ENCODE peak calls at places on chromosomes 5 and 9, in nine cellular contexts. I is endodermal cell, J is aorta, Q is fibroblast of the aortic adventitia, E is cardiac fibroblast, U is tibial nerve, P is suprapubic skin, M is lower leg skin, T is MM.1S. N is an unnamed sample.

GRCh38 chr9:76371901-76372300 is 22.3 kb downstream of the RFK start:
- DNase-seq in U (no peak), P (no peak), Q (peak; percentile 88), J (no peak), E (peak; percentile 62), T (no peak), I (no peak), M (no peak), N (no peak)

GRCh38 chr5:135425641-135426040 is 21.5 kb downstream of the DCANP1 start:
- DNase-seq in M (no peak), T (no peak), E (no peak), P (no peak), U (no peak), J (no peak), Q (no peak), I (no peak), N (no peak)

GRCh38 chr5:6712582-6713273 is 504 bp upstream of the TENT4A start:
- DNase-seq in E (peak; percentile 99), I (peak; percentile 98), Q (peak; percentile 96), M (peak; percentile 96), T (peak; percentile 96), J (peak; percentile 99), U (peak; percentile 91), P (peak; percentile 98), N (peak; percentile 98)

GRCh38 chr5:170538096-170538465 is 34.3 kb downstream of the KCNIP1 start:
- DNase-seq in E (no peak), T (no peak), Q (no peak), M (no peak), P (peak; percentile 11), I (peak; percentile 22), J (no peak), U (no peak), N (no peak)

GRCh38 chr5:151196556-151197290 is 27.2 kb downstream of the CCDC69 start:
- DNase-seq in I (no peak), Q (no peak), M (no peak), E (no peak), P (no peak), J (no peak), T (peak; percentile 81), U (no peak), N (no peak)

GRCh38 chr9:34374905-34375552 is 1.7 kb downstream of the MYORG start:
- DNase-seq in T (no peak), M (no peak), Q (no peak), J (no peak), I (peak; percentile 89), E (no peak), P (no peak), U (no peak), N (no peak)

GRCh38 chr5:95967236-95967635 is 5.6 kb upstream of the ELL2 start:
- DNase-seq in M (no peak), T (no peak), E (no peak), J (no peak), Q (no peak), I (no peak), U (no peak), P (no peak), N (no peak)

GRCh38 chr5:171672556-171672955 is 113.1 kb upstream of the SMIM23 start:
- DNase-seq in P (no peak), U (no peak), Q (no peak), E (no peak), M (no peak), J (no peak), T (no peak), I (peak; percentile 25), N (no peak)

GRCh38 chr9:13279284-13280162 is at the start of gene MPDZ:
- DNase-seq in P (peak; percentile 75), J (peak; percentile 89), Q (peak; percentile 66), E (peak; percentile 82), I (peak; percentile 88), U (peak; percentile 15), M (peak; percentile 17), T (no peak), N (peak; percentile 53)

GRCh38 chr9:104970588-104970987 is 42.6 kb upstream of the ABCA1 start:
- DNase-seq in P (no peak), Q (peak; percentile 58), I (no peak), U (no peak), M (peak; percentile 49), J (no peak), T (no peak), E (peak; percentile 70), N (no peak)

GRCh38 chr9:32395483-32396216 is 11.2 kb downstream of the ACO1 start:
- DNase-seq in Q (peak; percentile 96), T (no peak), U (peak; percentile 51), M (peak; percentile 33), I (no peak), P (peak; percentile 69), J (peak; percentile 75), E (peak; percentile 94), N (no peak)

GRCh38 chr5:59157001-59157527 is 574.2 kb downstream of the RAB3C start:
- DNase-seq in U (no peak), J (no peak), E (no peak), P (no peak), I (no peak), M (no peak), Q (no peak), T (no peak), N (no peak)

GRCh38 chr5:75054110-75054930 is 2.0 kb upstream of the GCNT4 start:
- DNase-seq in I (peak; percentile 92), U (no peak), M (peak; percentile 30), J (peak; percentile 78), E (peak; percentile 64), P (no peak), Q (no peak), T (no peak), N (peak; percentile 79)

GRCh38 chr9:87739546-87739945 is 13.6 kb downstream of the CTSL start:
- DNase-seq in E (no peak), M (no peak), P (no peak), I (no peak), T (no peak), U (no peak), J (no peak), Q (no peak), N (no peak)

GRCh38 chr5:111697881-111698757 is 58.9 kb downstream of the NREP start:
- DNase-seq in Q (peak; percentile 63), E (peak; percentile 35), I (peak; percentile 85), T (no peak), M (no peak), P (no peak), U (no peak), J (no peak), N (no peak)

DNA sequence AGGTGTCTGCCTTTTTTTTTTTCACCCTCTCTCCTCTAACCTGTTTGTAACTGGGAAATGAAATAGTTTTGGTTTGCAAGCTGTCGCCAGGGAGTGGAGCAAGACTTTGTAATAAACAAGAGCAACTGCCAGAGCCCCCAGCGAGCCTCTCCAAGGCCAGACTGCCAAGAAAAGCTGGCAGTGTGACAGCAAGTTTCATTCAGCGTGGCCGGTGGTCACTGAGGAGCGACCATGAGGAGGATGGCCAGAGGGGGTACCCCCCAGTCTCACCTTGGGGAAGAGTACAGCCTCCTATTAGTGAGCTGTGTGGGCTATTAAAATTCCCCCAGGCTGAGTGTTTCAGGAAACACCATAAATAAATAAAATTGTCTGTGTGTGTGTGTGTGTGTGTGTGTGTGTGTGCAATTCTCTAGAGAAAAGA is 49.9 kb downstream of the ZFAND5 start:
- DNase-seq in I (peak; percentile 60), P (peak; percentile 77), M (peak; percentile 54), U (peak; percentile 35), E (peak; percentile 85), T (no peak), Q (peak; percentile 82), J (peak; percentile 79), N (no peak)
- H3K4me3 ChIP-seq in I (peak overlapping the region; percentile 4), P (peak overlapping the region; percentile 19), M (no peak overlapping the region), U (no peak overlapping the region), E (no peak overlapping the region), T (no peak overlapping the region), Q (no peak overlapping the region), J (no peak overlapping the region), N (no peak overlapping the region)

GRCh38 chr5:149143470-149143869 is 2.2 kb downstream of the ABLIM3 start:
- DNase-seq in T (no peak), J (no peak), U (no peak), Q (peak; percentile 96), E (peak; percentile 96), P (no peak), I (no peak), M (no peak), N (no peak)
- H3K4me3 ChIP-seq in T (no peak overlapping the region), J (no peak overlapping the region), U (peak overlapping the region; percentile 80), Q (peak overlapping the region; percentile 14), E (no peak overlapping the region), P (no peak overlapping the region), I (no peak overlapping the region), M (no peak overlapping the region), N (no peak overlapping the region)

GRCh38 chr9:37574241-37574721 is 1.9 kb downstream of the FBXO10 start:
- DNase-seq in M (no peak), T (no peak), I (no peak), U (no peak), J (no peak), P (no peak), E (peak; percentile 68), Q (peak; percentile 45), N (no peak)

GRCh38 chr9:37575921-37576721 is at the start of gene FBXO10:
- DNase-seq in P (peak; percentile 73), M (peak; percentile 21), U (peak; percentile 29), J (peak; percentile 90), T (peak; percentile 63), Q (peak; percentile 53), I (peak; percentile 91), E (peak; percentile 81), N (peak; percentile 92)

GRCh38 chr9:37575511-37575914 is 667 bp downstream of the FBXO10 start:
- DNase-seq in U (no peak), E (no peak), M (no peak), P (no peak), J (no peak), T (peak; percentile 27), Q (peak; percentile 15), I (no peak), N (no peak)

DNA sequence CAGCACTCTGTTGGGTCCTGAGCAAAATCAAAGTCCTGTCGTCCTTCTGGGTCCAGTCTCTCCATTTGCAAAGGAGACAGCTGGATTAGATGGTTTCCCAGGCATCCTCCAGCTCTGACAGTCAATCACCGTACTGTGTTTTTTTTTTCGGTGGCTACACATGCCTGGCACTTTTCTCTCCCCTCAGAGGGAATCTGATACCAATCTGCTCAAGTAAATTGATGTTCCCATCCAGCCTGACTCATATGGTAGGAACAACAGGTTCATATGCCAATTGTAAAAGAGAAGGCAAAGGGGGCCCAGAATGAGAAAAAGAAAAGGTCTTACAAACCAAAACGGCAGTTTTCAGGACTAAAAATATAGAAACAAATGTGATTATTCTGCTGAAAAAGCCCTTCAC is 1.2 kb downstream of the FBXO10 start:
- DNase-seq in M (no peak), T (no peak), I (no peak), J (no peak), P (no peak), Q (no peak), E (no peak), U (no peak), N (no peak)
- H3K4me3 ChIP-seq in M (no peak overlapping the region), T (peak overlapping the region; percentile 93), I (peak overlapping the region; percentile 87), J (no peak overlapping the region), P (peak overlapping the region; percentile 70), Q (peak overlapping the region; percentile 83), E (peak overlapping the region; percentile 79), U (peak overlapping the region; percentile 76), N (no peak overlapping the region)

DNA sequence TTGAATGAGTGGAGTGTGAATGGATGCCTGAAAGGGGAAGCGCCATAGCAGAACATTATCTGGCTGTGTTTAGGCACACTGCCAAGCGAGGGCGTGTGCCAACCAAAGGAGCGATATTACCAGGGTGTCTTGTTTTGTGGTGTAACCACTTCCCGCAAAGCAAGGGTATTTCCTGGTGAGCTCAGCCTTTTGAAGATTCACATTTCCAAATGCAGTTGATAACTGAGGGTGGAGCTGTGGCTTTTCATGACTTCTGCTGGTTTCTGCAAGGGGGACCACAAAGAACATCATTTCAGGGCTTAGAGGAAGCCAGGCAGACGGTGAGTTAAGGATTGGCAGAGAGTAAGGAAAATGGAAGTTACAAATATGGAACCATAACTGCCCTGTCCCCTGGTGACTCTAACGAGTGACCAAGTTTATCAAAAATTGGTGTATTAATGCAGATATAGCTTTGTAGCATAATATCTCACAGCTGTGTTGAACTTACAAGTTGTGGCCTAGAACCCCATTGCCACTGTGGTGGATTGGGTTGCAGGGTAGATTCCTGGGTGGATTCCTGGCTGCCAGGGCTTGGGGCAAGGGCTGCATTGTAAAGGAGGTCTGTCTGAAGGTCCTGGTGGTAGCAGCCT is 71.4 kb downstream of the RALGPS1 start:
- DNase-seq in E (peak; percentile 92), M (peak; percentile 75), I (no peak), J (no peak), Q (peak; percentile 71), T (peak; percentile 98), U (peak; percentile 28), P (no peak), N (peak; percentile 53)
- H3K4me3 ChIP-seq in E (no peak overlapping the region), M (no peak overlapping the region), I (no peak overlapping the region), J (no peak overlapping the region), Q (no peak overlapping the region), T (peak overlapping the region; percentile 9), U (no peak overlapping the region), P (no peak overlapping the region), N (no peak overlapping the region)

N was measured in left lung.